ENCODE peak calls at places on chromosome 12, in five cellular contexts. Z is NCI-H187; A is stimulated activated CD8-positive, alpha-beta memory T cell treated with anti-CD3 and anti-CD28 coated beads, Interleukin-2, amount 100 ng/mL, for 1 hour; O is astrocyte of the hippocampus; D is stimulated activated CD4-positive, alpha-beta T cell treated with anti-CD3 and anti-CD28 coated beads, Interleukin-4, amount 100 ng/mL, for 4 hours. N is an unnamed sample.

GRCh38 chr12:6069452-6070093 is 54.9 kb downstream of the VWF start:
- DNase-seq in Z (no peak), A (no peak), O (peak; percentile 31), D (no peak), N (peak; percentile 69)

GRCh38 chr12:104702565-104703139 is 245.9 kb downstream of the CHST11 start:
- DNase-seq in Z (no peak), A (no peak), O (no peak), D (no peak), N (no peak)

GRCh38 chr12:114355389-114356088 is 50.4 kb downstream of the TBX5 start:
- DNase-seq in Z (no peak), A (no peak), O (no peak), D (no peak), N (no peak)

GRCh38 chr12:76690916-76691700 is 72.8 kb upstream of the ZDHHC17 start:
- DNase-seq in Z (no peak), A (no peak), O (no peak), D (no peak), N (no peak)

GRCh38 chr12:66598081-66598480 is 80.8 kb downstream of the GRIP1 start:
- DNase-seq in Z (no peak), A (no peak), O (no peak), D (no peak), N (no peak)

GRCh38 chr12:123445388-123446344 is 9.2 kb upstream of the RILPL2 start:
- DNase-seq in Z (no peak), A (no peak), O (peak; percentile 84), D (no peak), N (peak; percentile 80)

GRCh38 chr12:46556105-46556559 is 183.6 kb upstream of the SLC38A2 start:
- DNase-seq in Z (no peak), A (no peak), O (peak; percentile 62), D (no peak), N (peak; percentile 82)

GRCh38 chr12:40325349-40325960 is 100.7 kb downstream of the LRRK2 start:
- DNase-seq in Z (no peak), A (no peak), O (peak; percentile 5), D (no peak), N (peak; percentile 18)

GRCh38 chr12:585062-586061 is 77.9 kb downstream of the NINJ2 start:
- DNase-seq in Z (no peak), A (no peak), O (no peak), D (no peak), N (no peak)

GRCh38 chr12:131457028-131457310 is 253.9 kb upstream of the SFSWAP start:
- DNase-seq in Z (no peak), A (no peak), O (no peak), D (no peak), N (no peak)

GRCh38 chr12:120909633-120910318 is 5.6 kb upstream of the SPPL3 start:
- DNase-seq in Z (no peak), A (no peak), O (no peak), D (no peak), N (no peak)